ENCODE peak calls at places on chromosomes 2 and 18, in nine cellular contexts. One of them, this sample, is unnamed.

GRCh38 chr18:67662996-67663395 is 146.5 kb upstream of the DSEL start:
- DNase-seq in K562: no peak
- DNase-seq in stimulated activated CD8-positive, alpha-beta memory T cell treated with anti-CD3 and anti-CD28 coated beads, Interleukin-12 subunit alpha, Interleukin-12 subunit beta, amount 100 ng/mL, for 1 hour: no peak
- DNase-seq in KBM-7: no peak
- DNase-seq in body of pancreas: no peak
- DNase-seq in activated naive CD8-positive, alpha-beta T cell treated with anti-CD3 and anti-CD28 coated beads for 36 hours: no peak
- DNase-seq in iris pigment epithelial cell: no peak
- DNase-seq in frontal cortex: no peak
- DNase-seq in activated CD8-positive, alpha-beta memory T cell treated with anti-CD3 and anti-CD28 coated beads, Interleukin-2, amount 50 U/mL, for 48 hours: no peak
- DNase-seq in this sample: no peak

GRCh38 chr18:72652990-72653593 is 109.0 kb upstream of the CBLN2 start:
- DNase-seq in frontal cortex: no peak
- DNase-seq in KBM-7: peak
- DNase-seq in K562: peak
- DNase-seq in activated naive CD8-positive, alpha-beta T cell treated with anti-CD3 and anti-CD28 coated beads for 36 hours: peak
- DNase-seq in iris pigment epithelial cell: peak
- DNase-seq in activated CD8-positive, alpha-beta memory T cell treated with anti-CD3 and anti-CD28 coated beads, Interleukin-2, amount 50 U/mL, for 48 hours: no peak
- DNase-seq in stimulated activated CD8-positive, alpha-beta memory T cell treated with anti-CD3 and anti-CD28 coated beads, Interleukin-12 subunit alpha, Interleukin-12 subunit beta, amount 100 ng/mL, for 1 hour: no peak
- DNase-seq in body of pancreas: peak
- DNase-seq in this sample: peak

GRCh38 chr18:7329036-7329435 is 98.1 kb downstream of the LRRC30 start:
- DNase-seq in frontal cortex: no peak
- DNase-seq in activated naive CD8-positive, alpha-beta T cell treated with anti-CD3 and anti-CD28 coated beads for 36 hours: no peak
- DNase-seq in activated CD8-positive, alpha-beta memory T cell treated with anti-CD3 and anti-CD28 coated beads, Interleukin-2, amount 50 U/mL, for 48 hours: no peak
- DNase-seq in body of pancreas: no peak
- DNase-seq in K562: no peak
- DNase-seq in KBM-7: no peak
- DNase-seq in stimulated activated CD8-positive, alpha-beta memory T cell treated with anti-CD3 and anti-CD28 coated beads, Interleukin-12 subunit alpha, Interleukin-12 subunit beta, amount 100 ng/mL, for 1 hour: no peak
- DNase-seq in iris pigment epithelial cell: peak
- DNase-seq in this sample: no peak

GRCh38 chr2:42567389-42567788 is 1.0 kb upstream of the MTA3 start:
- DNase-seq in KBM-7: no peak
- DNase-seq in activated naive CD8-positive, alpha-beta T cell treated with anti-CD3 and anti-CD28 coated beads for 36 hours: no peak
- DNase-seq in activated CD8-positive, alpha-beta memory T cell treated with anti-CD3 and anti-CD28 coated beads, Interleukin-2, amount 50 U/mL, for 48 hours: no peak
- DNase-seq in body of pancreas: no peak
- DNase-seq in frontal cortex: no peak
- DNase-seq in stimulated activated CD8-positive, alpha-beta memory T cell treated with anti-CD3 and anti-CD28 coated beads, Interleukin-12 subunit alpha, Interleukin-12 subunit beta, amount 100 ng/mL, for 1 hour: no peak
- DNase-seq in iris pigment epithelial cell: peak
- DNase-seq in K562: no peak
- DNase-seq in this sample: no peak

GRCh38 chr2:44836174-44836573 is 105.3 kb upstream of the SIX3 start:
- DNase-seq in KBM-7: no peak
- DNase-seq in activated naive CD8-positive, alpha-beta T cell treated with anti-CD3 and anti-CD28 coated beads for 36 hours: peak
- DNase-seq in K562: no peak
- DNase-seq in iris pigment epithelial cell: no peak
- DNase-seq in activated CD8-positive, alpha-beta memory T cell treated with anti-CD3 and anti-CD28 coated beads, Interleukin-2, amount 50 U/mL, for 48 hours: peak
- DNase-seq in body of pancreas: no peak
- DNase-seq in frontal cortex: no peak
- DNase-seq in stimulated activated CD8-positive, alpha-beta memory T cell treated with anti-CD3 and anti-CD28 coated beads, Interleukin-12 subunit alpha, Interleukin-12 subunit beta, amount 100 ng/mL, for 1 hour: no peak
- DNase-seq in this sample: no peak

GRCh38 chr2:48343571-48344440 is 186.1 kb upstream of the STON1 start:
- DNase-seq in activated CD8-positive, alpha-beta memory T cell treated with anti-CD3 and anti-CD28 coated beads, Interleukin-2, amount 50 U/mL, for 48 hours: no peak
- DNase-seq in frontal cortex: no peak
- DNase-seq in body of pancreas: no peak
- DNase-seq in iris pigment epithelial cell: peak
- DNase-seq in KBM-7: peak
- DNase-seq in activated naive CD8-positive, alpha-beta T cell treated with anti-CD3 and anti-CD28 coated beads for 36 hours: no peak
- DNase-seq in stimulated activated CD8-positive, alpha-beta memory T cell treated with anti-CD3 and anti-CD28 coated beads, Interleukin-12 subunit alpha, Interleukin-12 subunit beta, amount 100 ng/mL, for 1 hour: no peak
- DNase-seq in K562: no peak
- DNase-seq in this sample: no peak

GRCh38 chr2:101420623-101421022 is 33.3 kb upstream of the CREG2 start:
- DNase-seq in K562: no peak
- DNase-seq in stimulated activated CD8-positive, alpha-beta memory T cell treated with anti-CD3 and anti-CD28 coated beads, Interleukin-12 subunit alpha, Interleukin-12 subunit beta, amount 100 ng/mL, for 1 hour: no peak
- DNase-seq in KBM-7: no peak
- DNase-seq in activated naive CD8-positive, alpha-beta T cell treated with anti-CD3 and anti-CD28 coated beads for 36 hours: no peak
- DNase-seq in frontal cortex: no peak
- DNase-seq in activated CD8-positive, alpha-beta memory T cell treated with anti-CD3 and anti-CD28 coated beads, Interleukin-2, amount 50 U/mL, for 48 hours: no peak
- DNase-seq in iris pigment epithelial cell: peak
- DNase-seq in body of pancreas: no peak
- DNase-seq in this sample: no peak

GRCh38 chr2:212135739-212136138 is 402.9 kb downstream of the ERBB4 start:
- DNase-seq in stimulated activated CD8-positive, alpha-beta memory T cell treated with anti-CD3 and anti-CD28 coated beads, Interleukin-12 subunit alpha, Interleukin-12 subunit beta, amount 100 ng/mL, for 1 hour: no peak
- DNase-seq in activated naive CD8-positive, alpha-beta T cell treated with anti-CD3 and anti-CD28 coated beads for 36 hours: no peak
- DNase-seq in K562: no peak
- DNase-seq in activated CD8-positive, alpha-beta memory T cell treated with anti-CD3 and anti-CD28 coated beads, Interleukin-2, amount 50 U/mL, for 48 hours: no peak
- DNase-seq in frontal cortex: no peak
- DNase-seq in iris pigment epithelial cell: peak
- DNase-seq in body of pancreas: no peak
- DNase-seq in KBM-7: no peak
- DNase-seq in this sample: peak

GRCh38 chr2:235562065-235562747 is 68.4 kb downstream of the AGAP1 start:
- DNase-seq in activated naive CD8-positive, alpha-beta T cell treated with anti-CD3 and anti-CD28 coated beads for 36 hours: no peak
- DNase-seq in frontal cortex: no peak
- DNase-seq in body of pancreas: no peak
- DNase-seq in stimulated activated CD8-positive, alpha-beta memory T cell treated with anti-CD3 and anti-CD28 coated beads, Interleukin-12 subunit alpha, Interleukin-12 subunit beta, amount 100 ng/mL, for 1 hour: no peak
- DNase-seq in activated CD8-positive, alpha-beta memory T cell treated with anti-CD3 and anti-CD28 coated beads, Interleukin-2, amount 50 U/mL, for 48 hours: no peak
- DNase-seq in iris pigment epithelial cell: no peak
- DNase-seq in KBM-7: no peak
- DNase-seq in K562: no peak
- DNase-seq in this sample: peak

This sample was measured in NCI-H69.